ENCODE peak calls at places on chromosomes 11 and 22, in nine cellular contexts. R, P, M, F, X, O, N, D and K are unnamed samples.
A peak's percentile ranks its signal among the peaks of the same experiment; 100 is the strongest.

GRCh38 chr11:13210424-13210823 is 67.2 kb upstream of the BMAL1 start:
- DNase-seq in R (peak; percentile 63), P (peak; percentile 84), M (peak; percentile 78), F (peak; percentile 42), X (peak; percentile 51), O (peak; percentile 76), N (peak; percentile 76), D (peak; percentile 8), K (peak; percentile 82)

GRCh38 chr11:67983916-67984315 is 20.0 kb downstream of the UNC93B1 start:
- DNase-seq in R (no peak), P (no peak), M (no peak), F (no peak), X (no peak), O (no peak), N (no peak), D (no peak), K (no peak)

GRCh38 chr22:44936201-44936600 is 73.6 kb downstream of the PHF21B start:
- DNase-seq in R (no peak), P (no peak), M (no peak), F (no peak), X (no peak), O (no peak), N (no peak), D (no peak), K (no peak)

GRCh38 chr11:35006389-35007128 is 90.1 kb downstream of the PDHX start:
- DNase-seq in R (no peak), P (no peak), M (no peak), F (no peak), X (no peak), O (no peak), N (no peak), D (no peak), K (no peak)

GRCh38 chr11:7520981-7521487 is 7.2 kb downstream of the PPFIBP2 start:
- DNase-seq in R (no peak), P (no peak), M (no peak), F (no peak), X (no peak), O (no peak), N (no peak), D (no peak), K (no peak)

GRCh38 chr11:63212742-63213141 is 30.7 kb downstream of the SLC22A25 start:
- DNase-seq in R (peak; percentile 9), P (peak; percentile 16), M (no peak), F (no peak), X (no peak), O (peak; percentile 39), N (peak; percentile 16), D (peak; percentile 41), K (no peak)

GRCh38 chr11:96187779-96188624 is 155.0 kb downstream of the MAML2 start:
- DNase-seq in R (peak; percentile 82), P (peak; percentile 91), M (no peak), F (peak; percentile 29), X (no peak), O (peak; percentile 83), N (peak; percentile 91), D (no peak), K (no peak)

GRCh38 chr11:2313051-2313951 is 11.5 kb downstream of the TSPAN32 start:
- DNase-seq in R (no peak), P (no peak), M (no peak), F (peak; percentile 57), X (no peak), O (no peak), N (no peak), D (no peak), K (peak; percentile 40)

GRCh38 chr11:60498399-60498798 is 5.8 kb downstream of the MS4A12 start:
- DNase-seq in R (no peak), P (no peak), M (no peak), F (no peak), X (no peak), O (no peak), N (no peak), D (no peak), K (no peak)

GRCh38 chr11:60504219-60504618 is 11.0 kb upstream of the MS4A13 start:
- DNase-seq in R (no peak), P (no peak), M (no peak), F (no peak), X (no peak), O (no peak), N (no peak), D (no peak), K (no peak)

GRCh38 chr11:60500276-60500935 is 7.8 kb downstream of the MS4A12 start:
- DNase-seq in R (no peak), P (no peak), M (no peak), F (no peak), X (no peak), O (no peak), N (peak; percentile 32), D (no peak), K (no peak)

GRCh38 chr11:60502221-60502775 is 9.7 kb downstream of the MS4A12 start:
- DNase-seq in R (no peak), P (no peak), M (no peak), F (no peak), X (no peak), O (no peak), N (no peak), D (no peak), K (no peak)

DNA sequence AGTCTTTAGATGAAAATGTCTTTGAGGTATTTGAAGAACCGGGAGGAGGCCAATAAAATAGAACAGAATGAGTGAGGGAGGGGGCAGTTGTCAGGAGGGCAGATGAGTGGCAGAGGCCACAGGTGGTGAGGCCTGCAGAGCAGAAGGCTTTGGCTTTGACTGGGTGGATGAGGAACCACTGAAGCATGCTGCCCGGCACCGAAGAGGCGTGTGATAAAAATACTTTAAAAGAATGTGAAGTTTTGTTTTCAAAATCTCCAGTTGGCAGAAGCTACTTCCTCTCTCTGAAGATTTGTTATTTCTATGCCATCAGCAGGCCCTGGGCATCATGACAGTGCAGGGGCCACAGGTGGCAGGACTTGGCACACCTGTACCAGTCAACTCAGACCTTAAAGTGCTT is 6.3 kb downstream of the MS4A12 start:
- DNase-seq in R (peak; percentile 4), P (no peak), M (no peak), F (no peak), X (no peak), O (no peak), N (no peak), D (no peak), K (peak; percentile 61)
- H3K4me3 ChIP-seq in R (no peak overlapping the region), P (no peak overlapping the region), M (no peak overlapping the region), F (no peak overlapping the region), X (no peak overlapping the region), O (no peak overlapping the region), N (no peak overlapping the region), D (no peak overlapping the region), K (no peak overlapping the region)

DNA sequence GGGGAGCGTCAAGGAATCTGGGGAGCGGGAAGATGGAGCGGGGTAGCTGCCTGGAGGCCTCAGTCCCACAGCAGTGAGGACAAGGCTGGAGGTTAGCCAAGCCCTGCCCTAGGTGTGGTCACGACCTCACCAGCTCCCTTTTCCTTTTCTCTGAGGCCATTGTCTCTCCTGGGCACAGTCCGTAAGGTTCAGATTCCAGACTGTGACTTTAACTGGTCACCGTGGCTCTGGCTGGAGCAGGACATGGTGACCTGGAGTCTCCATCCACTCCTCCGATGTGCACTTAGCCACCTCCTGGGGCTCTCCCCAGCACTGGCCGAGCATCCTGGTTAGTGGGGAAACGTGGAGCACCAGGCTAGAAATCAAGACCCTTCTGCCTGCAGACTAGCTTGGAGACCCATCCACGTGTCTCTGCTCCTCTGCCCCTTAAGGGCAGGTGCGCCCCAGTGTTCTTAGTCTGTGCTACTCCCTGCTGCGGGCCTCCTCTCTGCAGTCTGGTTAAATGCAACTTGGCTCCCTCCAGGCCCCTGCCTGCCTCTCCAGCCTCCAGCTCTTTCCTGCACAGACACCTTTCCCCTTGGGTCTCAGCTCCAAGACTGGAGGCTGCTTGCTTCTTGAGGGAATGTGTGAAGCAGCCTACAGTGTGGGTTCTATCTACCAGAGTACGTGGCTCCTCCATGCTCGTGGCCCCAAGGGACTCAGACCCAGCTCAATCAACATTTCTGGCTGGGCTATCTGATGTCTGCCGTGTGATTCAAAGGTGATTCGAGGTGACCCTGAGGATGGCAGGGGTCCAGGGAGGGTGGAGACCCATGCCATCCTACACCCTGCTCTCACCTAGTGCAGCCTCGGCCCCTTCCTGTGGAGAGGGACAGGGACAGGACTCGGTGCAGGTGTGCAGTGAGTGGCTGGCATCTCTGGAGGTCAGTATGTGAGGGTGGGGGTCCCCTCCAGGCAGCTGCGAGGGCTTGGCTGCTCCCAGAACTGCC is 5.2 kb downstream of the SLC25A1 start:
- DNase-seq in R (no peak), P (peak; percentile 25), M (no peak), F (no peak), X (no peak), O (peak; percentile 7), N (no peak), D (no peak), K (peak; percentile 73)
- H3K4me3 ChIP-seq in R (no peak overlapping the region), P (peak overlapping the region; percentile 90), M (no peak overlapping the region), F (no peak overlapping the region), X (no peak overlapping the region), O (peak overlapping the region; percentile 95), N (peak overlapping the region; percentile 86), D (no peak overlapping the region), K (no peak overlapping the region)

GRCh38 chr11:83625336-83625735 is 339.2 kb upstream of the CCDC90B start:
- DNase-seq in R (no peak), P (no peak), M (no peak), F (no peak), X (no peak), O (no peak), N (no peak), D (no peak), K (no peak)

GRCh38 chr11:83629775-83630174 is 343.6 kb upstream of the CCDC90B start:
- DNase-seq in R (no peak), P (no peak), M (no peak), F (no peak), X (no peak), O (no peak), N (no peak), D (no peak), K (no peak)

GRCh38 chr11:83628622-83629347 is 342.6 kb upstream of the CCDC90B start:
- DNase-seq in R (no peak), P (no peak), M (no peak), F (no peak), X (no peak), O (no peak), N (no peak), D (no peak), K (no peak)
- H3K4me3 ChIP-seq in R (no peak overlapping the region), P (no peak overlapping the region), M (no peak overlapping the region), F (no peak overlapping the region), X (no peak overlapping the region), O (no peak overlapping the region), N (no peak overlapping the region), D (no peak overlapping the region), K (no peak overlapping the region)

DNA sequence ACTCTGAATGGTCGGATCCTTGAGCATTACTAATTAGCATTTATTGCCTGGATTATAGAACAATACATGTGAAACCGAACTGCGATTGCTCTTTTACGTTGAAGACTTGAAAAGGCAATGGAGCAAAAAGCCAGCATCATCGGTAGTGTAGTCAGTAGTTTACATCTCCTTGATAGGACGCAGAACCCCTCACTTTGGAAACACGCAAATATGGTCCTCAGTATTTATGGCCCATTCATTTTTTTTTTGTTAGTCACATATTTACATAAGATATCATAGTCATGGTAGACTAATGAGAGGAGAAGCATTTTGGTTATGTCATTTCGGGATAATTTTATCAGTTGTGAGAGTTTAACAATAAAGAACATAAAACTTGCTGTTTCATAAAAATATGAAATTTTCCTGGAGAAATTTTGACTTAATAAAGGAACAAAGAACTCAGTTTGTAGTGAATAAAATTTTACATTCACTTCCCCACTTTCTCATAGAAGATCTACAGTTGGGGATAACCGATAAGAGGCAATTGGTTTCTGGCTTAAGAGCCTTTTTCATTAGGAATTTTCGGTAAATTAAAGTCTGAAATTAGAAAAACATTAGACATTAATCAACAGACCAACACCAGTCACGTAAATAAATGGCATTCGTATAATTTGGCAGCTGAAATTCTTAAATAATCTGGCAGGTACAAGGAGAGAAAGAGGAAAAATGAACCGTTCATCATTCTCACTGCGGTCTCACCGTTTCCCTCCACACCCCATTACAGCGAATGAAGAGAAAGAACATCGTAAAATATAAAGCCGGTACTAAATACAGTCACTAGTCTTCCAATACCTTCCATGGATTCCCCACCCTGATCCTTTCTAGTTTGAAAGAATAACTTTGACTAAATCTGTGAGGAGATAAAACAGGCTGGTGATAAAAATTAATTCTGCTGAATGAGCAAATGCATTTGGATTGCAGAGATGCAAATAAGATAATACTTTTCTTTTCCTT is 19.8 kb downstream of the BLID start:
- DNase-seq in R (peak; percentile 49), P (peak; percentile 88), M (no peak), F (no peak), X (no peak), O (peak; percentile 78), N (no peak), D (no peak), K (no peak)
- H3K4me3 ChIP-seq in R (peak overlapping the region; percentile 83), P (peak overlapping the region; percentile 88), M (no peak overlapping the region), F (peak overlapping the region; percentile 72), X (peak overlapping the region; percentile 42), O (peak overlapping the region; percentile 97), N (peak overlapping the region; percentile 69), D (no peak overlapping the region), K (no peak overlapping the region)